ENCODE peak calls at places on chromosome 18, in six cellular contexts. Y is activated CD4-positive, CD25-positive, alpha-beta regulatory T cell treated with anti-CD3 and anti-CD28 coated beads, Interleukin-2, amount 50 U/mL, for 72 hours; N is Calu3; I is SW480; P is PC-9; L is hypothalamus. M is an unnamed sample.

GRCh38 chr18:9362869-9363268 is 28.3 kb downstream of the TWSG1 start:
- DNase-seq in I (peak; percentile 56), Y (no peak), P (peak; percentile 42), L (no peak), N (no peak), M (no peak)

GRCh38 chr18:2316686-2317308 is 254.5 kb downstream of the METTL4 start:
- DNase-seq in P (no peak), Y (no peak), N (peak; percentile 19), L (no peak), I (peak; percentile 27), M (no peak)

GRCh38 chr18:44564922-44565321 is 115.8 kb upstream of the SETBP1 start:
- DNase-seq in I (no peak), P (peak; percentile 76), Y (no peak), N (no peak), L (no peak), M (no peak)

GRCh38 chr18:24734058-24734457 is 273.6 kb downstream of the HRH4 start:
- DNase-seq in Y (no peak), P (no peak), L (no peak), N (peak; percentile 19), I (peak; percentile 73), M (peak; percentile 7)

GRCh38 chr18:45757005-45757404 is 33.0 kb downstream of the SLC14A1 start:
- DNase-seq in N (no peak), L (no peak), I (no peak), P (no peak), Y (no peak), M (no peak)

GRCh38 chr18:26521617-26522016 is 26.7 kb downstream of the KCTD1 start:
- DNase-seq in L (no peak), Y (no peak), I (no peak), N (no peak), P (no peak), M (no peak)

GRCh38 chr18:48640566-48641270 is 101.9 kb downstream of the CTIF start:
- DNase-seq in L (no peak), Y (no peak), P (no peak), I (no peak), N (no peak), M (no peak)

GRCh38 chr18:79300382-79300781 is 95.3 kb upstream of the NFATC1 start:
- DNase-seq in Y (no peak), P (no peak), I (no peak), N (no peak), L (no peak), M (peak; percentile 35)

GRCh38 chr18:13725566-13726227 is 661 bp downstream of the FAM210A start:
- DNase-seq in N (no peak), L (peak; percentile 46), I (peak; percentile 16), Y (no peak), P (peak; percentile 33), M (no peak)

GRCh38 chr18:44945847-44946490 is 265.3 kb downstream of the SETBP1 start:
- DNase-seq in Y (no peak), L (no peak), P (no peak), I (no peak), N (no peak), M (no peak)

GRCh38 chr18:22141211-22141610 is 28.2 kb upstream of the GATA6 start:
- DNase-seq in P (no peak), Y (no peak), N (no peak), L (no peak), I (no peak), M (no peak)

GRCh38 chr18:33603434-33603833 is 25.4 kb downstream of the ASXL3 start:
- DNase-seq in L (no peak), P (no peak), I (no peak), Y (no peak), N (no peak), M (no peak)

GRCh38 chr18:23529597-23529996 is 26.3 kb downstream of the RMC1 start:
- DNase-seq in N (peak; percentile 14), L (no peak), Y (no peak), P (peak; percentile 90), I (no peak), M (no peak)

GRCh38 chr18:22223263-22223960 is 54.0 kb downstream of the GATA6 start:
- DNase-seq in N (peak; percentile 95), I (peak; percentile 90), P (peak; percentile 92), L (no peak), Y (no peak), M (no peak)

GRCh38 chr18:58785171-58785805 is 79.4 kb upstream of the ZNF532 start:
- DNase-seq in P (peak; percentile 95), I (peak; percentile 86), Y (no peak), N (peak; percentile 91), L (no peak), M (no peak)

GRCh38 chr18:49618741-49619392 is 57.0 kb downstream of the LIPG start:
- DNase-seq in I (no peak), N (no peak), Y (no peak), P (no peak), L (no peak), M (no peak)

GRCh38 chr18:23069481-23069880 is 65.8 kb upstream of the CABLES1 start:
- DNase-seq in I (no peak), Y (no peak), P (no peak), L (no peak), N (no peak), M (no peak)

M was measured in hippocampal formation.